ENCODE peak calls at places on chromosomes 4 and X, in six cellular contexts. N is HepG2, Q is K562, F is upper lobe of left lung, P is GM12878, V is HCT116. G is an unnamed sample.

GRCh38 chr4:98620087-98620784 is 38.2 kb downstream of the TSPAN5 start:
- ATAC-seq in Q (no peak), N (no peak), P (peak), V (no peak), F (no peak), G (no peak)

GRCh38 chr4:85777908-85778808 is 303.2 kb downstream of the ARHGAP24 start:
- ATAC-seq in V (no peak), N (no peak), Q (no peak), P (peak), F (peak), G (peak)

GRCh38 chr4:151799417-151800030 is 38.7 kb upstream of the GATB start:
- ATAC-seq in Q (no peak), N (no peak), F (no peak), V (no peak), P (peak), G (no peak)

GRCh38 chr4:94534401-94535312 is 82.9 kb downstream of the PDLIM5 start:
- ATAC-seq in N (no peak), P (peak), Q (peak), F (peak), V (no peak), G (peak)

GRCh38 chr4:15938182-15938581 is 358 bp downstream of the FGFBP1 start:
- ATAC-seq in P (no peak), V (peak), Q (no peak), F (no peak), N (no peak), G (no peak)

GRCh38 chr4:100288811-100289529 is 98.7 kb upstream of the DDIT4L start:
- ATAC-seq in P (no peak), N (no peak), F (peak), Q (no peak), V (no peak), G (no peak)

GRCh38 chr4:155442267-155443105 is 65.7 kb upstream of the MAP9 start:
- ATAC-seq in V (peak), P (peak), F (peak), N (peak), Q (peak), G (peak)

GRCh38 chrX:154714925-154715324 is 36.0 kb downstream of the GAB3 start:
- ATAC-seq in Q (peak), V (peak), N (peak), P (peak), F (peak), G (peak)

GRCh38 chrX:397575-397974 is 10.9 kb upstream of the PPP2R3B start:
- ATAC-seq in F (no peak), Q (no peak), V (no peak), P (no peak), N (no peak), G (peak)

GRCh38 chrX:135484636-135485289 is 35.7 kb upstream of the INTS6L start:
- ATAC-seq in N (no peak), F (peak), V (peak), P (peak), Q (peak), G (no peak)

GRCh38 chr4:87624698-87625097 is 16.4 kb downstream of the DSPP start:
- ATAC-seq in N (no peak), F (peak), P (peak), V (no peak), Q (no peak), G (no peak)

GRCh38 chrX:56762220-56762619 is 33.2 kb downstream of the NBDY start:
- ATAC-seq in Q (no peak), N (no peak), F (no peak), V (no peak), P (peak), G (no peak)

GRCh38 chrX:20311505-20311904 is 44.8 kb upstream of the RPS6KA3 start:
- ATAC-seq in V (no peak), F (no peak), Q (no peak), N (no peak), P (peak), G (no peak)

DNA sequence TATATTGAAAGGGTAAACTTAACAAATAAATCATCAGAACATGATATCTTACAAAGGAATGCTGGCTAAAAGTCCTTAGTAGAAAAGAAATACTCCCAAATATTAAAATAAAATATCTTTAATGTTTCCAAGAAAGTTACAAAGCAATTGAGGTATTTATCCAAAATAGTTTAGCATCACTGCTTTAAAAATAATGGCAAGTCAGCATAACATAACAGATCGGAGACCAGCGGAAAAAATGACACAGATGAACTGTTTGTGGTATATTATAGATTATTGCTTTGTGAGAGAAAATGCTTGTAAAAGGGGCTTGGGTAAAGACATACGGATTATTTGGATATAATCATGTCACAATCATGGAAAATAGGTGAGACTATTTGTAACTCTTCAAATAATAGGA is 168.5 kb upstream of the TEX13C start:
- ATAC-seq in F (no peak), V (no peak), P (no peak), Q (no peak), N (no peak), G (no peak)
- TF ChIP-seq POLR2A in F (no peak), V (no peak), P (no peak), Q (no peak), N (no peak), G (no peak)

GRCh38 chr4:118757761-118758213 is 72.6 kb downstream of the METTL14 start:
- ATAC-seq in Q (no peak), P (no peak), N (peak), V (no peak), F (peak), G (peak)
- TF ChIP-seq POLR2AphosphoS5 in Q (no peak), P (no peak), N (no peak), V (no peak), F (no peak), G (peak)

DNA sequence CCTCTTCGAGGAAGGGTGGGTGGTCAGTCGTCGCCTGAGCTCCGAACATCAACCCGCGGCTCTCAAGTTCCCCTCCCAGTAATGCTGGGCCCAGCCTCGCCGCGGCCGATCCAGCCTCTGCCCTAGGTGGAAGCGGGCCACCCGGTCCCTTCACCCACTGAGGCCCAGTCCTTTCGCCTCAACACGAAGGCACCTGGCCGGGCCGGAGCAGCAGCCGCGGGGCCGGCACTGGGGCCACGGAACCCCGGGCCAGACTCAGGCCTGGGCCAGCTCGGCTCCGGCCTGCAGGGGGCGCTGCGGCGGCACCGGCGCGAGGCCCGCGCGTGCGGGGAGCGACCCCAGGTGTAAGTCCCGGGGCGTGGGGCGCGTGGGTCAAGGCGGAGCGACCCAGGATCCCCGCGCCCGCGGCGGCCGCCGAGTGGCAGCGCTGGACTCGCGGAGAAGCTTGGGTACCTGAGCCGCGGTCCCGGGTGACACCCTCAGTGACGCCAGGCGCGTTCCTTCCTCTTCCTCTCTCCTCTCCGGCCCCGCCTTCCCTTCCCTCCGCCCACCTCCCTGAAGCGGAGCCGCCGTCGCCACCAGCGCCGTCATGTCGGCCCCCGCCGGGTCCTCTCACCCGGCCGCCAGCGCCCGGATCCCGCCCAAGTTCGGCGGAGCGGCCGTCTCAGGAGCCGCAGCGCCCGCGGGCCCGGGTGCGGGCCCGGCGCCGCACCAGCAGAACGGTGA is at the start of gene SEC24B:
- ATAC-seq in F (peak), V (peak), N (peak), P (peak), Q (peak), G (peak)
- TF ChIP-seq POLR2A in F (peak), V (peak), N (peak), P (peak), Q (peak), G (peak)

GRCh38 chr4:145732895-145733880 is 53.2 kb downstream of the C4orf51 start:
- ATAC-seq in F (peak), P (peak), V (peak), Q (peak), N (peak), G (peak)
- TF ChIP-seq POLR2AphosphoS5 in F (peak), P (no peak), V (peak), Q (no peak), N (no peak), G (peak)

GRCh38 chr4:17511950-17512795 is at the start of gene QDPR:
- ATAC-seq in V (peak), F (peak), Q (peak), P (peak), N (peak), G (peak)
- TF ChIP-seq POLR2A in V (peak), F (no peak), Q (peak), P (peak), N (peak), G (peak)

DNA sequence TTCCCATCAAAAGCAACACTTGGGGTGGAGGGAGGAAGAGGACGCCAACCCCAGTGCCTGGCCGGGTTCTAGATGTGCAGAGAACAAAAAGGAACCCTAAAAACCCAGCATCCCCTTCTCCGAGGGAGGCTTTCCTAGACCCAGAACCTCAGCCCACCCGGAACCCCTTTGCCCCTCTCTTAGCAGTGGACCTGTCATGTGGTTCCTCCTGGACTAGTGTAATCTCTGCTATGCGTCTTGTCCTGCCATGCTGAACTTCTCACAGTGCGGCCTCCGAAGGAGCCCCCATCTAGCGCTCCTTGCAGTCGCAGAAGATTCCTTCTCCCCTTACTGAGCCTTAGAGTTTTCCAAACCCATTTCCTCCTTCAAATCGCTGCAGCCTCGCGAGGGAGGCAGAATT is 1.1 kb upstream of the PRRG3 start:
- ATAC-seq in P (no peak), F (no peak), N (no peak), V (no peak), Q (no peak), G (no peak)
- TF ChIP-seq POLR2AphosphoS5 in P (no peak), F (no peak), N (no peak), V (no peak), Q (no peak), G (no peak)

DNA sequence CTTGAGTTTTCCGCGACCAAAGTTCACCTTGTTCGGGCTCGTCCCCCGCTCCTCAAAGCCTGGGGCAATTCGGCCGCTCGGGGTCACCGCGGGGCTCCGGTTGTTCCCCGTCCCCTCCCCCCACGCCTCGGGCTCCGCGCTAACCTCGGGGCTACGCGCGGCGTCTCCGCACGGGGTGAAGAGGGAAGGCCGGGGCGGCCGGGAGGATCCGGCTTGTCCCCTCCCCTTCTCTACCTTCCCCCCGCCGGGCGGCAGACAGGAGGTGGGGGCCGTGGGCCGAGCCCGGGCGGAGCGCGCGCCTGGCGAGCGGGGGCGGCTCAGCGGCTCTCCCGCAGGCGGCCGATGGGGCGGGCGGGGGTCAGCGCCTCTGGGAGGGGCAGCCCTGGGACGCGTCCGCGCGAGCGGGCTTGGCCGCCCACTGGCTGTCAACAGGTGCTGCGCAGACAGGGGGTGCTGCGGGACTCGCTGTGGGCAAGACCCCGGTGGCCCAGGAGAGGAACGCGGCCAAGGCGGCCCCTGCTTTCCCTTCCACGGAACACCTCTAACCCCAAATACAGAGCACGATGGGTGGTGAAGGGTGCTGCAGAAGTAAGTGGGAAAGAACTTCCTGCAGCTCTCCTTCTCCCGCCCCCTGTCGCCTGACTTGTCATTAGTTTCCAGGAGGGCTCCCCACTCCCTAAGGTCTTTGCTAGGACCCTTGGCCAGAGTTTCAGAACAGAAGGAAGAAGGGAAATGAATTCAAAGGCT is at the start of gene PDGFC:
- ATAC-seq in N (peak), P (no peak), Q (peak), V (peak), F (peak), G (peak)
- TF ChIP-seq POLR2A in N (peak), P (no peak), Q (no peak), V (peak), F (peak), G (peak)

DNA sequence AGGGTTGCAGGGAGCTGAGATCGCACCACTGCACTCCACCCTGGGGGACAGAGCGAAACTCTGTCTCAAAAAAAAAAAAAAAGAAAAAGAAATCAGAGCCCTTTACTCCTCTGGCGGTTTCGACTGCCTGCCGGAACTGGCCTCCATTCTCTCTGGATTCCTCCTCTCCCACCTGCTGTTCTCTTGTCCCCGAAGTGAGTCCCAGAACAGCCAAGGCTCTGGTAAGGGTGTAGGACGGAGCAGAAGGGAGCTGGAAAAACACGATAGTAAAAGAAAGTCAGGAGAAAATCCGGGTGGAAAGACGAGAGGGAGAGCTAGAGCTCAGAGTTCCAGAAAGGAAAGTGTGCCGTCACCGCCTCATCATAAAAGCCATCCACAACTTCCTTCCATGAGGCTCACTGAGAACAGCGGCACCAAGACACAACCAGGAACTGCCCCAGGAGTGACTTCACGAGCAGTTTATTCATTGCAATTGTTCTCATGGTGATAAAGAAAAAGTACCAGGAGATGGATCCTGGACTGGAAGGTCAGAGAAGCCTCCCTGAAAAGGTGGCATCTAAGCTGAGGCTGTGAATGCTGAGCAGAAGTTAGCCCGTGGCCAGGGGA is 12.3 kb downstream of the TLR3 start:
- ATAC-seq in P (no peak), F (no peak), Q (no peak), N (no peak), V (no peak), G (no peak)
- TF ChIP-seq POLR2AphosphoS5 in P (no peak), F (no peak), Q (no peak), N (no peak), V (no peak), G (no peak)

GRCh38 chrX:47224266-47224895 is 5.9 kb downstream of the CDK16 start:
- ATAC-seq in F (no peak), N (no peak), P (no peak), Q (no peak), V (no peak), G (no peak)

GRCh38 chrX:47222776-47223350 is 4.4 kb downstream of the CDK16 start:
- ATAC-seq in P (no peak), F (no peak), N (no peak), Q (no peak), V (no peak), G (no peak)

GRCh38 chrX:47224896-47225290 is 6.4 kb downstream of the CDK16 start:
- ATAC-seq in P (no peak), F (no peak), N (no peak), Q (no peak), V (no peak), G (no peak)

GRCh38 chrX:47221756-47222155 is 3.3 kb downstream of the CDK16 start:
- ATAC-seq in P (no peak), N (no peak), Q (no peak), V (no peak), F (no peak), G (no peak)

DNA sequence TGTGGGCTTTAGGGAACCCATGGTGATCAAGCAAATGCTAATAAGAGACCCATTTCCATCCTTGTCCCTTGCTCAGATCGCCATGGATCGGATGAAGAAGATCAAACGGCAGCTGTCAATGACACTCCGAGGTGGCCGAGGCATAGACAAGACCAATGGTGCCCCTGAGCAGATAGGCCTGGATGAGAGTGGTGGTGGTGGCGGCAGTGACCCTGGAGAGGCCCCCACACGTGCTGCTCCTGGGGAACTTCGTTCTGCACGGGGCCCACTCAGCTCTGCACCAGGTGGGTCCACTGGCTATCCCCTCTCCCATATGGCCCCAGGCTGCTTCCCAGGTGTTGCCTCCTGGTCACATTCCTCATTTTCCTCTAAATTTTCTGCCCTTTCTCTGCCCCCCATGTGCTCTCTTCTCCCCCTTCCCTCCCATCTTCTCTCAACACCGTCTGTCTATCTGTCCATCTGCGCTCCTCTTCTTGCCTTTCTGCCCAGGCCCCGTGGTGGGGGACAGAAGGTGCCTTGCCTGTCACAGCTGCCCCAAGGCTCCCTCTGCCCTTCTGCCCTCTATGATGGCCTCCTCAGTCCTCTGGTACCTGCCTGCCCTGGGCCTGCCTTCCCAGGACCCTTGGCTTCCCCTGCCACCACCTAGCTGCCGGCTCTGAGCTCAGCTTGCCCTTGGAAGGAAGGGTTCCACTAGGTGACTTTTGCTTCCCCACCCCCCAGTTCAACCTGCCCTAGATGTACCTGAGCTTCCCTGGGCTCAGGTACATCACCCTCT is 5.2 kb downstream of the CDK16 start:
- ATAC-seq in N (no peak), F (no peak), V (no peak), P (no peak), Q (no peak), G (no peak)
- TF ChIP-seq POLR2A in N (no peak), F (no peak), V (no peak), P (peak), Q (no peak), G (no peak)

G was measured in gastroesophageal sphincter.